ENCODE peak calls at places on chromosomes 7 and 10, in eight cellular contexts. One of them, this sample, is unnamed.

GRCh38 chr10:21524526-21525366 is 736 bp downstream of the SKIDA1 start:
- DNase-seq in adrenal gland: no peak
- DNase-seq in hypothalamus: no peak
- DNase-seq in activated CD4-positive, alpha-beta T cell treated with anti-CD3 and anti-CD28 coated beads for 4 hours: no peak
- DNase-seq in EL: peak
- DNase-seq in NCI-H1417: peak
- DNase-seq in NCI-H774: no peak
- DNase-seq in GM10248: no peak
- DNase-seq in this sample: no peak

GRCh38 chr10:30062090-30062489 is 2.7 kb upstream of the JCAD start:
- DNase-seq in NCI-H1417: no peak
- DNase-seq in GM10248: no peak
- DNase-seq in hypothalamus: no peak
- DNase-seq in NCI-H774: no peak
- DNase-seq in EL: peak
- DNase-seq in activated CD4-positive, alpha-beta T cell treated with anti-CD3 and anti-CD28 coated beads for 4 hours: no peak
- DNase-seq in adrenal gland: no peak
- DNase-seq in this sample: no peak

GRCh38 chr10:1210667-1211066 is 154.5 kb downstream of the WDR37 start:
- DNase-seq in NCI-H1417: no peak
- DNase-seq in activated CD4-positive, alpha-beta T cell treated with anti-CD3 and anti-CD28 coated beads for 4 hours: no peak
- DNase-seq in hypothalamus: no peak
- DNase-seq in adrenal gland: no peak
- DNase-seq in EL: no peak
- DNase-seq in GM10248: no peak
- DNase-seq in NCI-H774: no peak
- DNase-seq in this sample: no peak

GRCh38 chr7:101362334-101363195 is at the start of gene COL26A1:
- DNase-seq in NCI-H1417: peak
- DNase-seq in activated CD4-positive, alpha-beta T cell treated with anti-CD3 and anti-CD28 coated beads for 4 hours: no peak
- DNase-seq in adrenal gland: peak
- DNase-seq in NCI-H774: no peak
- DNase-seq in hypothalamus: peak
- DNase-seq in EL: peak
- DNase-seq in GM10248: no peak
- DNase-seq in this sample: no peak

GRCh38 chr10:3355536-3355935 is 183.0 kb upstream of the PITRM1 start:
- DNase-seq in activated CD4-positive, alpha-beta T cell treated with anti-CD3 and anti-CD28 coated beads for 4 hours: no peak
- DNase-seq in GM10248: no peak
- DNase-seq in NCI-H1417: no peak
- DNase-seq in NCI-H774: no peak
- DNase-seq in hypothalamus: no peak
- DNase-seq in adrenal gland: no peak
- DNase-seq in EL: no peak
- DNase-seq in this sample: no peak

GRCh38 chr7:83210459-83210858 is 47.8 kb upstream of the PCLO start:
- DNase-seq in activated CD4-positive, alpha-beta T cell treated with anti-CD3 and anti-CD28 coated beads for 4 hours: no peak
- DNase-seq in EL: no peak
- DNase-seq in hypothalamus: no peak
- DNase-seq in GM10248: no peak
- DNase-seq in adrenal gland: peak
- DNase-seq in NCI-H774: no peak
- DNase-seq in NCI-H1417: no peak
- DNase-seq in this sample: no peak

GRCh38 chr10:112763916-112764520 is 186.0 kb upstream of the TCF7L2 start:
- DNase-seq in hypothalamus: no peak
- DNase-seq in GM10248: no peak
- DNase-seq in NCI-H774: no peak
- DNase-seq in adrenal gland: no peak
- DNase-seq in activated CD4-positive, alpha-beta T cell treated with anti-CD3 and anti-CD28 coated beads for 4 hours: no peak
- DNase-seq in EL: peak
- DNase-seq in NCI-H1417: no peak
- DNase-seq in this sample: no peak

GRCh38 chr10:2933041-2933440 is 134.3 kb upstream of the PFKP start:
- DNase-seq in hypothalamus: peak
- DNase-seq in adrenal gland: no peak
- DNase-seq in NCI-H774: no peak
- DNase-seq in GM10248: no peak
- DNase-seq in activated CD4-positive, alpha-beta T cell treated with anti-CD3 and anti-CD28 coated beads for 4 hours: no peak
- DNase-seq in NCI-H1417: no peak
- DNase-seq in EL: no peak
- DNase-seq in this sample: no peak

GRCh38 chr10:101280511-101280910 is 51.2 kb upstream of the LBX1 start:
- DNase-seq in GM10248: no peak
- DNase-seq in hypothalamus: no peak
- DNase-seq in NCI-H774: no peak
- DNase-seq in activated CD4-positive, alpha-beta T cell treated with anti-CD3 and anti-CD28 coated beads for 4 hours: no peak
- DNase-seq in NCI-H1417: no peak
- DNase-seq in adrenal gland: no peak
- DNase-seq in EL: no peak
- DNase-seq in this sample: no peak